ENCODE peak calls at places on chromosomes 12 and 14, in nine cellular contexts. T is activated gamma-delta T cell treated with Interleukin-2 at 50 U/mL for 16 hours; O is brain microvascular endothelial cell; W is stimulated activated CD8-positive, alpha-beta memory T cell treated with anti-CD3 and anti-CD28 coated beads, Interleukin-15, amount 100 ng/mL, for 1 hour; Y is aorta; F is CD4-positive, CD25-positive, alpha-beta regulatory T cell; X is iris pigment epithelial cell; Z is heart right ventricle; A is ACHN. L is an unnamed sample.

GRCh38 chr12:89350260-89350659 is 2.0 kb downstream of the DUSP6 start:
- DNase-seq in T (no peak), O (no peak), W (no peak), Y (no peak), F (no peak), X (no peak), Z (no peak), A (no peak), L (no peak)

GRCh38 chr14:105877645-105878044 is 351.3 kb downstream of the TMEM121 start:
- DNase-seq in T (no peak), O (no peak), W (no peak), Y (peak), F (no peak), X (no peak), Z (no peak), A (no peak), L (no peak)

GRCh38 chr14:100428727-100429126 is 105.6 kb downstream of the SLC25A47 start:
- DNase-seq in T (no peak), O (peak), W (no peak), Y (no peak), F (no peak), X (peak), Z (no peak), A (peak), L (no peak)

GRCh38 chr12:78406776-78407335 is 457.7 kb upstream of the SYT1 start:
- DNase-seq in T (no peak), O (peak), W (no peak), Y (no peak), F (no peak), X (peak), Z (no peak), A (no peak), L (no peak)

GRCh38 chr12:121295746-121296617 is 527 bp downstream of the CAMKK2 start:
- DNase-seq in T (peak), O (no peak), W (no peak), Y (peak), F (no peak), X (no peak), Z (peak), A (peak), L (no peak)

GRCh38 chr12:27190761-27191160 is 53.3 kb upstream of the STK38L start:
- DNase-seq in T (no peak), O (no peak), W (no peak), Y (no peak), F (no peak), X (peak), Z (no peak), A (no peak), L (no peak)

GRCh38 chr12:125403145-125403789 is 338.0 kb downstream of the AACS start:
- DNase-seq in T (no peak), O (peak), W (no peak), Y (no peak), F (no peak), X (peak), Z (no peak), A (peak), L (no peak)

GRCh38 chr12:42421844-42422779 is 96.1 kb downstream of the PPHLN1 start:
- DNase-seq in T (no peak), O (peak), W (no peak), Y (no peak), F (no peak), X (peak), Z (peak), A (no peak), L (peak)

GRCh38 chr14:61837336-61838229 is 75.4 kb downstream of the SNAPC1 start:
- DNase-seq in T (peak), O (peak), W (peak), Y (peak), F (peak), X (peak), Z (peak), A (peak), L (peak)

GRCh38 chr12:52628111-52628507 is 9.8 kb upstream of the KRT73 start:
- DNase-seq in T (no peak), O (no peak), W (no peak), Y (no peak), F (no peak), X (no peak), Z (no peak), A (no peak), L (no peak)

GRCh38 chr12:57099062-57099714 is 10.3 kb downstream of the NAB2 start:
- DNase-seq in T (no peak), O (no peak), W (no peak), Y (peak), F (no peak), X (no peak), Z (no peak), A (no peak), L (no peak)

GRCh38 chr14:30195946-30196345 is 268.3 kb upstream of the PRKD1 start:
- DNase-seq in T (no peak), O (no peak), W (no peak), Y (no peak), F (no peak), X (peak), Z (no peak), A (no peak), L (no peak)

GRCh38 chr14:43896044-43896443 is 611.0 kb downstream of the FSCB start:
- DNase-seq in T (no peak), O (no peak), W (no peak), Y (no peak), F (no peak), X (no peak), Z (no peak), A (no peak), L (no peak)

GRCh38 chr12:24896171-24896570 is 52.7 kb downstream of the BCAT1 start:
- DNase-seq in T (no peak), O (no peak), W (no peak), Y (no peak), F (no peak), X (no peak), Z (no peak), A (no peak), L (no peak)

GRCh38 chr14:105761842-105762241 is 235.5 kb downstream of the TMEM121 start:
- DNase-seq in T (no peak), O (no peak), W (no peak), Y (peak), F (no peak), X (no peak), Z (no peak), A (no peak), L (no peak)

GRCh38 chr14:21039059-21039422 is 3.1 kb upstream of the RNASE7 start:
- DNase-seq in T (no peak), O (no peak), W (no peak), Y (peak), F (no peak), X (peak), Z (peak), A (no peak), L (peak)

GRCh38 chr12:27913999-27914614 is 58.4 kb downstream of the PTHLH start:
- DNase-seq in T (no peak), O (no peak), W (no peak), Y (no peak), F (no peak), X (no peak), Z (no peak), A (no peak), L (no peak)

GRCh38 chr14:54568821-54569591 is 2.1 kb downstream of the SAMD4A start:
- DNase-seq in T (no peak), O (peak), W (no peak), Y (peak), F (no peak), X (peak), Z (peak), A (no peak), L (no peak)

GRCh38 chr12:2751230-2751629 is 43.5 kb upstream of the FKBP4 start:
- DNase-seq in T (no peak), O (no peak), W (no peak), Y (no peak), F (no peak), X (no peak), Z (no peak), A (no peak), L (no peak)

GRCh38 chr12:15837141-15837781 is 44.9 kb upstream of the STRAP start:
- DNase-seq in T (no peak), O (no peak), W (no peak), Y (no peak), F (no peak), X (no peak), Z (peak), A (no peak), L (no peak)

GRCh38 chr12:28535216-28535615 is 345.0 kb downstream of the CCDC91 start:
- DNase-seq in T (no peak), O (peak), W (no peak), Y (no peak), F (no peak), X (peak), Z (no peak), A (peak), L (peak)

GRCh38 chr12:14258468-14258947 is 107.0 kb upstream of the ATF7IP start:
- DNase-seq in T (no peak), O (no peak), W (no peak), Y (no peak), F (no peak), X (no peak), Z (no peak), A (no peak), L (no peak)

GRCh38 chr12:12473223-12473622 is 89.4 kb downstream of the DUSP16 start:
- DNase-seq in T (no peak), O (no peak), W (no peak), Y (no peak), F (no peak), X (no peak), Z (no peak), A (no peak), L (no peak)

GRCh38 chr12:104615048-104615561 is 158.4 kb downstream of the CHST11 start:
- DNase-seq in T (no peak), O (no peak), W (no peak), Y (peak), F (no peak), X (no peak), Z (peak), A (no peak), L (no peak)

GRCh38 chr12:106039242-106039641 is 99.5 kb downstream of the NUAK1 start:
- DNase-seq in T (no peak), O (no peak), W (no peak), Y (no peak), F (no peak), X (no peak), Z (no peak), A (no peak), L (no peak)

GRCh38 chr14:44940944-44941343 is 20.8 kb downstream of the KLHL28 start:
- DNase-seq in T (no peak), O (no peak), W (no peak), Y (no peak), F (peak), X (no peak), Z (no peak), A (no peak), L (no peak)

GRCh38 chr14:60648934-60649814 is at the start of gene SIX1:
- DNase-seq in T (no peak), O (peak), W (no peak), Y (peak), F (no peak), X (peak), Z (peak), A (peak), L (peak)

GRCh38 chr12:5548152-5548933 is 116.4 kb downstream of the NTF3 start:
- DNase-seq in T (no peak), O (no peak), W (no peak), Y (no peak), F (no peak), X (no peak), Z (no peak), A (no peak), L (no peak)

GRCh38 chr12:3464561-3464960 is 26.4 kb upstream of the PRMT8 start:
- DNase-seq in T (no peak), O (no peak), W (no peak), Y (no peak), F (no peak), X (no peak), Z (no peak), A (no peak), L (no peak)

GRCh38 chr12:47032644-47033043 is 46.8 kb upstream of the PCED1B start:
- DNase-seq in T (peak), O (peak), W (no peak), Y (no peak), F (peak), X (peak), Z (peak), A (peak), L (peak)

GRCh38 chr14:34465069-34465859 is 3.2 kb upstream of the SPTSSA start:
- DNase-seq in T (no peak), O (peak), W (no peak), Y (no peak), F (no peak), X (peak), Z (no peak), A (peak), L (no peak)

GRCh38 chr12:12319501-12320322 is 30.3 kb downstream of the MANSC1 start:
- DNase-seq in T (no peak), O (no peak), W (no peak), Y (no peak), F (no peak), X (peak), Z (no peak), A (peak), L (peak)

GRCh38 chr12:96452271-96452922 is 37.0 kb upstream of the CFAP54 start:
- DNase-seq in T (no peak), O (no peak), W (no peak), Y (no peak), F (no peak), X (no peak), Z (no peak), A (no peak), L (no peak)

GRCh38 chr14:52263190-52263589 is 4.3 kb upstream of the PTGDR start:
- DNase-seq in T (no peak), O (no peak), W (no peak), Y (no peak), F (no peak), X (no peak), Z (no peak), A (no peak), L (no peak)

GRCh38 chr12:52162971-52163370 is 28.8 kb downstream of the KRT80 start:
- DNase-seq in T (no peak), O (no peak), W (no peak), Y (no peak), F (no peak), X (no peak), Z (no peak), A (no peak), L (no peak)

GRCh38 chr12:124286414-124286813 is 8.5 kb upstream of the RFLNA start:
- DNase-seq in T (no peak), O (no peak), W (no peak), Y (no peak), F (no peak), X (peak), Z (no peak), A (no peak), L (no peak)

L was measured in fibroblast of the conjunctiva.